ENCODE peak calls at places on chromosome 22, in seven cellular contexts. G is NCI-H2081, A is SHP77, M is ELR, Z is NCI-H2029 treated with DMSO at 0.1 percent for 48 hours, S is sciatic nerve, C is T-helper 9 cell. K is an unnamed sample.

GRCh38 chr22:37581534-37581933 is 1.6 kb upstream of the LGALS2 start:
- DNase-seq in G (no peak), M (no peak), C (no peak), A (no peak), Z (no peak), S (no peak), K (peak; percentile 84)

GRCh38 chr22:44396021-44396726 is 83.4 kb upstream of the SHISAL1 start:
- DNase-seq in M (no peak), G (no peak), C (no peak), S (peak; percentile 22), Z (no peak), A (no peak), K (no peak)

GRCh38 chr22:29727248-29727551 is 7.4 kb downstream of the CABP7 start:
- DNase-seq in Z (no peak), M (peak; percentile 65), A (no peak), C (no peak), S (peak; percentile 70), G (no peak), K (no peak)

GRCh38 chr22:45911601-45912271 is 65.2 kb downstream of the WNT7B start:
- DNase-seq in Z (peak; percentile 86), A (peak; percentile 69), C (no peak), S (no peak), G (peak; percentile 50), M (no peak), K (no peak)

GRCh38 chr22:43838571-43839307 is 23.6 kb downstream of the SULT4A1 start:
- DNase-seq in C (no peak), A (no peak), G (no peak), M (no peak), S (no peak), Z (no peak), K (no peak)

GRCh38 chr22:50060441-50061140 is 2.5 kb upstream of the TTLL8 start:
- DNase-seq in G (no peak), C (no peak), Z (no peak), M (no peak), A (no peak), S (no peak), K (no peak)

GRCh38 chr22:17149073-17149815 is 9.8 kb downstream of the HDHD5 start:
- DNase-seq in A (no peak), Z (no peak), G (no peak), C (no peak), S (no peak), M (no peak), K (no peak)

GRCh38 chr22:40407831-40408717 is 37.7 kb downstream of the SGSM3 start:
- DNase-seq in G (no peak), S (peak; percentile 53), Z (no peak), A (no peak), M (no peak), C (no peak), K (no peak)

GRCh38 chr22:20015187-20015625 is 1.4 kb downstream of the ARVCF start:
- DNase-seq in S (no peak), C (no peak), A (no peak), M (no peak), Z (no peak), G (no peak), K (no peak)

GRCh38 chr22:20653012-20653794 is 120.7 kb upstream of the SERPIND1 start:
- DNase-seq in A (no peak), M (no peak), Z (no peak), G (no peak), S (peak; percentile 37), C (no peak), K (no peak)

GRCh38 chr22:37647928-37648327 is 8.5 kb downstream of the SH3BP1 start:
- DNase-seq in Z (no peak), M (no peak), A (no peak), C (no peak), S (no peak), G (no peak), K (no peak)

GRCh38 chr22:42655693-42656092 is 6.5 kb upstream of the CYB5R3 start:
- DNase-seq in S (no peak), M (no peak), C (no peak), G (peak; percentile 28), A (peak; percentile 28), Z (peak; percentile 80), K (no peak)

GRCh38 chr22:44449061-44449682 is 48.9 kb downstream of the RTL6 start:
- DNase-seq in M (peak; percentile 98), G (no peak), C (no peak), S (peak; percentile 59), Z (no peak), A (no peak), K (no peak)

GRCh38 chr22:40004836-40005235 is 10.1 kb downstream of the FAM83F start:
- DNase-seq in S (no peak), C (no peak), M (no peak), A (no peak), G (no peak), Z (no peak), K (peak; percentile 9)